ENCODE peak calls at places on chromosome 7, in ten cellular contexts. I is cardiac muscle cell; A is uterus; N is OCI-LY7; B is fibroblast of lung; V is HepG2; W is endothelial cell of umbilical vein; J is H9; K is heart right ventricle; U is CD8-positive, alpha-beta T cell. Z is an unnamed sample.
A peak's percentile ranks its signal among the peaks of the same experiment; 100 is the strongest.

GRCh38 chr7:82335927-82336326 is 107.7 kb downstream of the CACNA2D1 start:
- DNase-seq in A (no peak), I (peak; percentile 33), N (no peak), U (no peak), J (no peak), K (no peak), B (peak; percentile 39), V (no peak), W (no peak), Z (no peak)

GRCh38 chr7:25583655-25584054 is 355.4 kb upstream of the NPVF start:
- DNase-seq in W (no peak), B (no peak), K (no peak), U (no peak), V (no peak), J (no peak), I (no peak), N (no peak), A (no peak), Z (no peak)

GRCh38 chr7:13077466-13077865 is 390.0 kb downstream of the ARL4A start:
- DNase-seq in B (peak; percentile 69), N (no peak), A (no peak), J (no peak), K (no peak), I (peak; percentile 46), U (no peak), V (no peak), W (peak; percentile 41), Z (no peak)

GRCh38 chr7:45157653-45158401 is at the start of gene RAMP3:
- DNase-seq in U (no peak), J (no peak), A (no peak), W (no peak), B (no peak), V (no peak), I (no peak), K (peak; percentile 43), N (no peak), Z (no peak)

GRCh38 chr7:95897557-95898183 is 125.3 kb downstream of the DYNC1I1 start:
- DNase-seq in I (no peak), V (no peak), N (peak; percentile 5), W (peak; percentile 87), J (no peak), U (no peak), K (no peak), B (no peak), A (no peak), Z (no peak)

GRCh38 chr7:21641546-21641945 is 98.7 kb downstream of the DNAH11 start:
- DNase-seq in N (no peak), W (no peak), V (no peak), J (no peak), I (no peak), K (no peak), B (peak; percentile 16), U (no peak), A (no peak), Z (no peak)

GRCh38 chr7:78296689-78297371 is 498.3 kb downstream of the PHTF2 start:
- DNase-seq in U (no peak), B (peak; percentile 2), A (no peak), I (no peak), W (no peak), J (no peak), N (peak; percentile 50), K (no peak), V (no peak), Z (no peak)

GRCh38 chr7:72087926-72088325 is 324.2 kb downstream of the CALN1 start:
- DNase-seq in B (no peak), N (no peak), W (no peak), K (no peak), A (no peak), I (no peak), J (no peak), U (no peak), V (no peak), Z (no peak)

GRCh38 chr7:101564778-101565211 is 64.3 kb downstream of the MYL10 start:
- DNase-seq in K (no peak), A (no peak), B (no peak), I (no peak), V (peak; percentile 15), J (peak; percentile 98), U (no peak), N (no peak), W (peak; percentile 7), Z (no peak)

GRCh38 chr7:50751136-50751535 is 31.6 kb downstream of the GRB10 start:
- DNase-seq in W (no peak), V (no peak), A (no peak), U (no peak), J (no peak), K (no peak), B (no peak), N (no peak), I (peak; percentile 9), Z (no peak)

GRCh38 chr7:98559958-98560357 is 57.1 kb upstream of the NPTX2 start:
- DNase-seq in I (no peak), A (no peak), K (no peak), U (no peak), B (no peak), V (no peak), W (no peak), J (peak; percentile 71), N (peak; percentile 34), Z (no peak)

GRCh38 chr7:47534322-47535032 is 47.4 kb downstream of the TNS3 start:
- DNase-seq in B (peak; percentile 63), I (no peak), A (no peak), V (no peak), K (no peak), W (no peak), N (peak; percentile 12), J (no peak), U (no peak), Z (no peak)

DNA sequence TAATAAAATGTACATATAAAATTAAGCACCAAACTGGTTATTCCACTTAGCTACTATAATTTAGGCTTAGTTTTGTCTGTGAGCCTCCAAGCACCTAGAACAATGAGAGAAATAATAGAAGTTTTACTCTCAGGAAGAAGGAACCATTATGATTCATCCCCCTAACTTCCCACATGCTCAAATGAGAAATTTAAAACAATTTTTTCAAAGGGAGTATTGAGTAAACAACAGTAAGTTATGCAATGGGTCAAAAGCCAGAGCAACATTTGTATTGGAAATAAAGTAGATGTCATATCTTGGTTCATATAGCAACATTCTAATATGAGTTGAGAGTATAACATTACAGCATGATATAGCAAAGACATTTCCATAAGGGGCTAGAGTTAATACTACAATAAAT is 32.1 kb downstream of the CPED1 start:
- DNase-seq in K (no peak), J (no peak), V (no peak), U (no peak), W (peak; percentile 85), N (no peak), I (peak; percentile 75), B (peak; percentile 62), A (no peak), Z (no peak)
- H3K4me1 ChIP-seq in K (peaks cover 59% of the 10 kb centered on the region), J (no peaks in the 10 kb centered on the region), V (peaks cover 19% of the 10 kb centered on the region), U (no peaks in the 10 kb centered on the region), W (peaks cover 23% of the 10 kb centered on the region), N (no peaks in the 10 kb centered on the region), I (peaks cover 10% of the 10 kb centered on the region), B (peaks cover 32% of the 10 kb centered on the region), A (peaks cover 12% of the 10 kb centered on the region), Z (no peaks in the 10 kb centered on the region)

GRCh38 chr7:117281562-117281961 is 41.3 kb downstream of the WNT2 start:
- DNase-seq in B (peak; percentile 74), V (no peak), A (no peak), U (no peak), I (peak; percentile 15), K (no peak), W (no peak), N (no peak), J (no peak), Z (no peak)
- H3K27ac ChIP-seq in B (no peak overlapping the region), V (no peak overlapping the region), A (no peak overlapping the region), U (no peak overlapping the region), I (peak overlapping the region; percentile 83), K (no peak overlapping the region), W (no peak overlapping the region), N (no peak overlapping the region), J (no peak overlapping the region), Z (no peak overlapping the region)

GRCh38 chr7:158133057-158133456 is 454.6 kb downstream of the PTPRN2 start:
- DNase-seq in N (no peak), U (no peak), J (no peak), W (no peak), B (no peak), A (no peak), V (no peak), I (no peak), K (no peak), Z (no peak)

GRCh38 chr7:158130023-158130409 is 457.6 kb downstream of the PTPRN2 start:
- DNase-seq in U (no peak), V (no peak), J (no peak), K (no peak), N (no peak), B (no peak), A (no peak), I (no peak), W (no peak), Z (no peak)

GRCh38 chr7:158134824-158135223 is 452.8 kb downstream of the PTPRN2 start:
- DNase-seq in K (no peak), U (no peak), A (no peak), N (no peak), V (no peak), W (no peak), I (no peak), B (no peak), J (no peak), Z (no peak)

GRCh38 chr7:158135931-158136330 is 451.7 kb downstream of the PTPRN2 start:
- DNase-seq in V (no peak), W (no peak), B (no peak), K (no peak), U (no peak), J (no peak), A (no peak), N (no peak), I (no peak), Z (no peak)

DNA sequence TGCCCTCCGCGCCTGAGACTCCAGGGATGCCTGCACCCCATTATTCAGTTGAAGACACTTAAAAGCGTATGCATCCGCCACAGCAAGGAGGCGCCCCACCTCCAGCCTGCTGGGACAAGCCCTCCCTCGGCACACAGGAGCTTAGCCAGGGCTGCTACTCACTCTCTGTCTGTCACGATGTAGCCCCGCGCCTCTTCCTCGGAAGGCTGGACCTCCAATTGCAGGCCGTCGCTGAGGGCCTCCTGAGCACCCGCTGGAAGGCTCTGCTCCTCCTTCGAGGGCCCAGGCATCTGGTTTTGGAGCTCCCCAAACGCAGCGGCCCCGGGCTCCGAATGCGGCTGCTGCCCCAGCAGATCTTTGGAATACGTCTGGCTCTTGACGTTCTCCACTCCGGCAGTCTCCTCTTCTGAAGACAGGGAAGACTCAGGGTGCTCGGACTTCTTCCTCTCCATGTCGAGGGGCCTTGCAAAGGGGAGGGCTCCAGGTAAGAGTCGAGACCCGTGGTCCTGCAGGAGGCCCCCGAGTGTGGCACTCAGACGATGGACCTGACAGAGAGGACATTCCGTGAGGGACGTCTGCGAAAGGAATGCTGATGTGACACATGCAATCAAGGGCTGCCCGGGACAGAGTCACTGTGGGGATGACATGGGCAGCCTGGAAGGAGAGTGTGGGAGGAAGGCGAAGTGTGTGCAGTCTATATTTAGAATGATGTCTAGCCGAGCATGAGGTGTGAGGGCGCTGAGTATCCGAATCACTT is 453.9 kb downstream of the PTPRN2 start:
- DNase-seq in W (no peak), I (no peak), V (no peak), A (no peak), K (no peak), J (peak; percentile 64), B (no peak), N (no peak), U (no peak), Z (no peak)
- H3K9me3 ChIP-seq in W (peaks cover 12% of the 10 kb centered on the region), I (no peaks in the 10 kb centered on the region), V (no peaks in the 10 kb centered on the region), A (no peaks in the 10 kb centered on the region), K (no peaks in the 10 kb centered on the region), J (no peaks in the 10 kb centered on the region), B (peaks cover 2% of the 10 kb centered on the region), N (peaks cover 6% of the 10 kb centered on the region), U (no peaks in the 10 kb centered on the region), Z (no peaks in the 10 kb centered on the region)

GRCh38 chr7:46414946-46415345 is 493.9 kb upstream of the IGFBP3 start:
- DNase-seq in J (no peak), W (peak; percentile 89), B (peak; percentile 54), U (no peak), I (peak; percentile 83), N (no peak), V (no peak), K (no peak), A (no peak), Z (no peak)
- H3K4me1 ChIP-seq in J (no peaks in the 10 kb centered on the region), W (peaks cover 18% of the 10 kb centered on the region), B (no peaks in the 10 kb centered on the region), U (no peaks in the 10 kb centered on the region), I (peaks cover 15% of the 10 kb centered on the region), N (no peaks in the 10 kb centered on the region), V (no peaks in the 10 kb centered on the region), K (no peaks in the 10 kb centered on the region), A (no peaks in the 10 kb centered on the region), Z (no peaks in the 10 kb centered on the region)

Z was measured in CD4-positive, alpha-beta memory T cell.